ENCODE peak calls at places on chromosome 7, in seven cellular contexts. W is non-pigmented ciliary epithelial cell; O is AML-193; A is activated T-helper 9 cell treated with anti-CD3 and anti-CD28 coated beads, Interleukin-2, amount 50 U/mL, for 16 hours; Q is naive thymus-derived CD8-positive, alpha-beta T cell; R is activated CD8-positive, alpha-beta memory T cell treated with anti-CD3 and anti-CD28 coated beads, Interleukin-2, amount 50 U/mL, for 48 hours; T is GM19239. H is an unnamed sample.

GRCh38 chr7:131111792-131112191 is 215.9 kb upstream of the MKLN1 start:
- DNase-seq in O (no peak), Q (no peak), R (no peak), W (no peak), T (no peak), A (no peak), H (no peak)

GRCh38 chr7:29408841-29409243 is 154.8 kb upstream of the PRR15 start:
- DNase-seq in Q (peak; percentile 75), T (peak; percentile 50), A (no peak), W (peak; percentile 28), R (peak; percentile 56), O (peak; percentile 49), H (no peak)

GRCh38 chr7:155521743-155522398 is 24.5 kb downstream of the CNPY1 start:
- DNase-seq in W (no peak), Q (no peak), R (no peak), A (no peak), O (no peak), T (no peak), H (no peak)

GRCh38 chr7:70923086-70923845 is 208.7 kb upstream of the GALNT17 start:
- DNase-seq in T (no peak), R (no peak), A (no peak), Q (no peak), W (no peak), O (no peak), H (no peak)

GRCh38 chr7:69439040-69439439 is 159.2 kb upstream of the AUTS2 start:
- DNase-seq in T (no peak), W (no peak), O (no peak), A (no peak), Q (no peak), R (no peak), H (no peak)

GRCh38 chr7:36298145-36298544 is 91.5 kb upstream of the ANLN start:
- DNase-seq in R (no peak), T (no peak), W (no peak), O (no peak), A (no peak), Q (no peak), H (no peak)

GRCh38 chr7:128783143-128783799 is 7.7 kb upstream of the OPN1SW start:
- DNase-seq in T (no peak), R (peak; percentile 77), A (no peak), W (peak; percentile 53), Q (no peak), O (no peak), H (no peak)

GRCh38 chr7:157690058-157690832 is 353.4 kb downstream of the DNAJB6 start:
- DNase-seq in Q (no peak), O (no peak), W (no peak), A (no peak), R (peak; percentile 53), T (no peak), H (no peak)

GRCh38 chr7:17021205-17021604 is 139.4 kb upstream of the AGR3 start:
- DNase-seq in A (no peak), R (no peak), T (no peak), W (no peak), Q (no peak), O (no peak), H (no peak)

GRCh38 chr7:108203433-108204002 is 73.4 kb upstream of the LAMB4 start:
- DNase-seq in R (no peak), O (no peak), A (no peak), W (no peak), Q (no peak), T (no peak), H (no peak)

GRCh38 chr7:90931996-90932912 is 332.0 kb upstream of the FZD1 start:
- DNase-seq in W (no peak), R (no peak), O (no peak), A (no peak), Q (no peak), T (peak; percentile 32), H (no peak)

GRCh38 chr7:150829426-150829825 is 22.9 kb upstream of the AOC1 start:
- DNase-seq in T (no peak), W (no peak), R (no peak), O (no peak), Q (no peak), A (no peak), H (no peak)

GRCh38 chr7:102891693-102892261 is 21.0 kb upstream of the LRRC17 start:
- DNase-seq in T (no peak), R (no peak), A (no peak), Q (no peak), W (no peak), O (no peak), H (no peak)

GRCh38 chr7:114663502-114663901 is 248.9 kb downstream of the FOXP2 start:
- DNase-seq in R (no peak), W (no peak), A (no peak), Q (no peak), T (no peak), O (peak; percentile 37), H (no peak)

GRCh38 chr7:91264924-91265681 is 870 bp downstream of the FZD1 start:
- DNase-seq in W (no peak), A (no peak), R (peak; percentile 58), Q (no peak), O (peak; percentile 1), T (peak; percentile 37), H (no peak)

GRCh38 chr7:54546081-54546985 is 4.2 kb downstream of the VSTM2A start:
- DNase-seq in O (no peak), W (no peak), A (no peak), R (no peak), T (no peak), Q (no peak), H (no peak)

GRCh38 chr7:74568658-74569057 is 88.9 kb upstream of the GTF2I start:
- DNase-seq in O (no peak), Q (no peak), R (no peak), T (no peak), A (no peak), W (no peak), H (no peak)

GRCh38 chr7:93156884-93157283 is 8.7 kb upstream of the SAMD9L start:
- DNase-seq in T (no peak), Q (no peak), R (no peak), W (no peak), O (no peak), A (no peak), H (no peak)

GRCh38 chr7:97004931-97005763 is at the start of gene DLX6:
- DNase-seq in O (no peak), R (peak; percentile 72), Q (no peak), A (no peak), T (no peak), W (no peak), H (no peak)

GRCh38 chr7:8277394-8277982 is 15.5 kb upstream of the ICA1 start:
- DNase-seq in W (no peak), R (no peak), T (no peak), O (peak; percentile 34), Q (no peak), A (no peak), H (no peak)

GRCh38 chr7:114269714-114270113 is 144.9 kb upstream of the FOXP2 start:
- DNase-seq in O (no peak), A (no peak), Q (no peak), T (no peak), R (no peak), W (no peak), H (no peak)

GRCh38 chr7:1844336-1844955 is 174.4 kb downstream of the ELFN1 start:
- DNase-seq in Q (no peak), T (no peak), O (no peak), A (no peak), R (no peak), W (no peak), H (no peak)

GRCh38 chr7:18495412-18496335 is at the start of gene HDAC9:
- DNase-seq in Q (no peak), O (no peak), A (no peak), R (no peak), W (peak; percentile 30), T (peak; percentile 5), H (peak; percentile 4)

GRCh38 chr7:131300572-131301466 is 26.9 kb upstream of the MKLN1 start:
- DNase-seq in Q (no peak), A (no peak), T (no peak), R (no peak), W (no peak), O (no peak), H (no peak)

GRCh38 chr7:96045919-96046318 is 273.6 kb downstream of the DYNC1I1 start:
- DNase-seq in T (no peak), R (no peak), A (no peak), Q (no peak), O (no peak), W (no peak), H (no peak)

GRCh38 chr7:144641389-144642044 is 194.3 kb downstream of the TPK1 start:
- DNase-seq in T (no peak), R (no peak), A (no peak), O (no peak), W (no peak), Q (no peak), H (no peak)

GRCh38 chr7:38178695-38179344 is 775 bp downstream of the STARD3NL start:
- DNase-seq in Q (no peak), R (no peak), A (peak; percentile 27), T (no peak), O (peak; percentile 34), W (no peak), H (no peak)

GRCh38 chr7:132049462-132050304 is 493.3 kb upstream of the PODXL start:
- DNase-seq in O (no peak), Q (no peak), R (peak; percentile 59), W (no peak), A (no peak), T (no peak), H (no peak)

GRCh38 chr7:34156336-34156735 is 251.0 kb downstream of the BMPER start:
- DNase-seq in A (no peak), O (no peak), Q (no peak), W (no peak), T (no peak), R (no peak), H (no peak)

GRCh38 chr7:75624134-75624832 is 114.5 kb downstream of the HIP1 start:
- DNase-seq in R (no peak), T (no peak), W (no peak), O (peak; percentile 95), A (no peak), Q (no peak), H (peak; percentile 66)

H was measured in SIG-M5.